ENCODE peak calls at places on chromosomes 6 and 20, in four cellular contexts. L is heart left ventricle, H is SJSA1, F is mesendoderm. W is an unnamed sample. For H3K4me1, the result is how much of the 10 kb centered on the place peaks cover.

GRCh38 chr20:49669601-49670189 is 44.0 kb downstream of the B4GALT5 start:
- DNase-seq in L (no peak), H (no peak), F (no peak), W (no peak)

GRCh38 chr6:127205031-127205430 is 61.6 kb upstream of the RNF146 start:
- DNase-seq in L (no peak), H (peak), F (no peak), W (no peak)

GRCh38 chr6:23246901-23247300 is 677.5 kb downstream of the HDGFL1 start:
- DNase-seq in L (no peak), H (no peak), F (no peak), W (no peak)

GRCh38 chr6:76831299-76831698 is 632.0 kb downstream of the HTR1B start:
- DNase-seq in L (no peak), H (no peak), F (no peak), W (no peak)

GRCh38 chr6:74333406-74333805 is 637.4 kb downstream of the CD109 start:
- DNase-seq in L (no peak), H (no peak), F (no peak), W (no peak)

GRCh38 chr6:220736-221475 is 71.4 kb upstream of the DUSP22 start:
- DNase-seq in L (no peak), H (no peak), F (no peak), W (no peak)

GRCh38 chr6:52285174-52286068 is 879 bp upstream of the MCM3 start:
- DNase-seq in L (no peak), H (no peak), F (no peak), W (no peak)

GRCh38 chr6:112437053-112437452 is 89.9 kb downstream of the RFPL4B start:
- DNase-seq in L (no peak), H (no peak), F (no peak), W (no peak)

GRCh38 chr20:43183526-43183925 is 6.2 kb downstream of the PTPRT start:
- DNase-seq in L (no peak), H (no peak), F (no peak), W (no peak)

GRCh38 chr20:45433316-45433715 is 17.4 kb downstream of the PIGT start:
- DNase-seq in L (peak), H (no peak), F (peak), W (peak)

GRCh38 chr20:11917663-11918062 is at the start of gene BTBD3:
- DNase-seq in L (peak), H (no peak), F (no peak), W (peak)

GRCh38 chr20:41314386-41314785 is 3.1 kb downstream of the ZHX3 start:
- DNase-seq in L (no peak), H (no peak), F (no peak), W (no peak)

GRCh38 chr6:14811760-14812428 is 434.0 kb upstream of the JARID2 start:
- DNase-seq in L (no peak), H (no peak), F (no peak), W (no peak)

DNA sequence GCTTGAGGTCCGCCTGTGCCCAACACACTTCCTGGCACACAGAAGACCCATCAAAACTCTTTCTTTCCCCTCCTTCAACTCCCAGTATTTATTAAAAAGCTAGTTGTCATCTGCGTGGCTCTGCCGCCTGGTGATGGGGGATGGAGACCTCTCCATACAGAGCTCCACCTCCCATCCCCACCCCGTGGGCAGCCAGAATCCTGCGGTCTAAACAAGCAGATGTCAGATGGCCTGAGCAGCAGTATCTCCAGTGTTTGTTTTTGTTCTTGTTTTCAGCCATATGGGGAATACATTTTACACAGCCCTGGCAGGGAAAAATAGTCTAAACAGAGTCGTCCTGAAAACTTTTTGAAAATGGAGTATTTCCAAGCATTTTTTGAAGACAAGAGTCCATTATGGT is 91.3 kb downstream of the TCP11 start:
- DNase-seq in L (peak), H (peak), F (no peak), W (no peak)
- H3K4me1 ChIP-seq in L (half or more), H (half or more), F (under half), W (under half)

GRCh38 chr20:1330075-1330830 is 1.3 kb upstream of the SDCBP2 start:
- DNase-seq in L (peak), H (no peak), F (no peak), W (peak)

GRCh38 chr20:1332749-1333300 is 3.9 kb upstream of the SDCBP2 start:
- DNase-seq in L (no peak), H (no peak), F (no peak), W (no peak)

GRCh38 chr20:1333462-1334369 is 4.8 kb upstream of the SDCBP2 start:
- DNase-seq in L (no peak), H (no peak), F (no peak), W (no peak)

GRCh38 chr20:1331101-1331500 is 2.2 kb upstream of the SDCBP2 start:
- DNase-seq in L (no peak), H (no peak), F (no peak), W (no peak)

GRCh38 chr20:1331801-1332453 is 3.0 kb upstream of the SDCBP2 start:
- DNase-seq in L (no peak), H (no peak), F (no peak), W (no peak)
- H3K27ac ChIP-seq in L (no peak), H (no peak), F (no peak), W (peak)

GRCh38 chr6:6678811-6679210 is 90.3 kb downstream of the LY86 start:
- DNase-seq in L (no peak), H (no peak), F (peak), W (no peak)

GRCh38 chr6:6678185-6678671 is 89.7 kb downstream of the LY86 start:
- DNase-seq in L (no peak), H (peak), F (peak), W (no peak)

GRCh38 chr6:6680524-6680923 is 92.0 kb downstream of the LY86 start:
- DNase-seq in L (no peak), H (no peak), F (no peak), W (no peak)

GRCh38 chr6:6681443-6681842 is 92.9 kb downstream of the LY86 start:
- DNase-seq in L (no peak), H (no peak), F (no peak), W (no peak)

GRCh38 chr6:6679633-6680032 is 91.1 kb downstream of the LY86 start:
- DNase-seq in L (no peak), H (no peak), F (no peak), W (no peak)
- H3K4me1 ChIP-seq in L (under half), H (under half), F (under half), W (under half)

GRCh38 chr20:31839782-31840487 is 5.5 kb downstream of the FOXS1 start:
- DNase-seq in L (no peak), H (peak), F (no peak), W (no peak)

GRCh38 chr20:31835977-31836852 is 9.2 kb downstream of the FOXS1 start:
- DNase-seq in L (peak), H (peak), F (peak), W (peak)

GRCh38 chr20:31836853-31837608 is 8.4 kb downstream of the FOXS1 start:
- DNase-seq in L (no peak), H (peak), F (peak), W (no peak)

GRCh38 chr20:31838646-31839292 is 6.6 kb downstream of the FOXS1 start:
- DNase-seq in L (no peak), H (peak), F (no peak), W (no peak)

DNA sequence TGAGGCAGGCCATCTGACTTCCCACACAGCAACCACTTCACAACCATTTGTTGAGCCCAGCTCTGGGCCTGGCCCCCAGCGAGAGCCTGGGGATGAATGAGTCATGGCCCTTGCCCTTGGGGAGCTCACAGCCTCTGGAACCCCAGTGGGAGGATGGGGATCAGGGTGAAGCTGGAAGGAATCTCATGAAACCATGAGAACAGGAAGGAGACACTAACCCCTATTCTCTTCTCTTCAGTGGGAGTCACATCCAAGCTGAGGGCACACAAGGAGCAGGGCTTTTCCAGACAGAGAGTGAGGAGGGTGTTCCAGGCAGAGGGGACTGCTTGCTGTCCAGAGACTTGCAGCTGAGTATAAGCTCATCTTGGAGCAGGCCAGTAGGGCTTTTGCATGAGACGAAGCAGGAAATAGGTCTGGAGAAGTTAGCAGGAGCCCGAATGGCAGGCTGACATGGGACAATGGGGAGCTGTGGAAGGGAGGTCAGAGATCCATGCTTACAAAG is 7.5 kb downstream of the FOXS1 start:
- DNase-seq in L (no peak), H (peak), F (peak), W (no peak)
- H3K27ac ChIP-seq in L (peak), H (peak), F (no peak), W (peak)

GRCh38 chr6:149060985-149061760 is 256.3 kb upstream of the TAB2 start:
- DNase-seq in L (no peak), H (peak), F (no peak), W (no peak)
- H3K4me1 ChIP-seq in L (half or more), H (half or more), F (under half), W (under half)

GRCh38 chr6:69146385-69146784 is 511.3 kb downstream of the ADGRB3 start:
- DNase-seq in L (no peak), H (no peak), F (no peak), W (no peak)
- H3K27ac ChIP-seq in L (no peak), H (no peak), F (no peak), W (no peak)

W was measured in uterus.